ENCODE peak calls at places on chromosomes 16 and 17, in eight cellular contexts. H is lower lobe of right lung; L is hepatocyte; X is tibial artery; D is CD4-positive, alpha-beta memory T cell; R is kidney; E is IMR-90; S is effector memory CD4-positive, alpha-beta T cell. P is an unnamed sample. For H3K9me3, the result is how much of the 10 kb centered on the place peaks cover.

GRCh38 chr16:48123104-48123788 is 32.5 kb downstream of the ABCC12 start:
- DNase-seq in H (no peak), L (peak), X (no peak), D (no peak), R (no peak), E (peak), S (no peak), P (peak)

GRCh38 chr17:56475121-56475520 is 118.4 kb upstream of the NOG start:
- DNase-seq in H (no peak), L (no peak), X (no peak), D (no peak), R (no peak), E (no peak), S (no peak), P (no peak)

GRCh38 chr16:85528528-85529387 is 84.4 kb upstream of the GSE1 start:
- DNase-seq in H (no peak), L (no peak), X (no peak), D (no peak), R (peak), E (no peak), S (no peak), P (no peak)

GRCh38 chr16:58515871-58516767 is 802 bp downstream of the SETD6 start:
- DNase-seq in H (peak), L (peak), X (no peak), D (peak), R (peak), E (no peak), S (peak), P (no peak)

GRCh38 chr17:5516060-5516792 is 29.9 kb downstream of the MIS12 start:
- DNase-seq in H (no peak), L (peak), X (no peak), D (no peak), R (no peak), E (peak), S (no peak), P (no peak)

GRCh38 chr17:77845541-77846225 is 112.8 kb upstream of the TNRC6C start:
- DNase-seq in H (peak), L (no peak), X (no peak), D (no peak), R (peak), E (no peak), S (no peak), P (no peak)

GRCh38 chr16:74596586-74596985 is 10.3 kb downstream of the GLG1 start:
- DNase-seq in H (no peak), L (no peak), X (no peak), D (no peak), R (no peak), E (no peak), S (no peak), P (no peak)

GRCh38 chr17:76014925-76015261 is 12.2 kb downstream of the EVPL start:
- DNase-seq in H (no peak), L (no peak), X (no peak), D (no peak), R (no peak), E (no peak), S (no peak), P (peak)

GRCh38 chr17:38877130-38877851 is 7.4 kb downstream of the LASP1 start:
- DNase-seq in H (peak), L (no peak), X (no peak), D (peak), R (no peak), E (no peak), S (no peak), P (no peak)

GRCh38 chr16:2856061-2856670 is 1.8 kb downstream of the PRSS22 start:
- DNase-seq in H (no peak), L (peak), X (no peak), D (no peak), R (no peak), E (no peak), S (peak), P (peak)

GRCh38 chr16:13480801-13481200 is 439.2 kb upstream of the ERCC4 start:
- DNase-seq in H (no peak), L (no peak), X (no peak), D (no peak), R (no peak), E (no peak), S (no peak), P (no peak)

GRCh38 chr17:1474402-1475189 is 17.9 kb downstream of the MYO1C start:
- DNase-seq in H (no peak), L (no peak), X (no peak), D (no peak), R (peak), E (no peak), S (no peak), P (no peak)

GRCh38 chr17:72390675-72391501 is 270.1 kb downstream of the SOX9 start:
- DNase-seq in H (no peak), L (no peak), X (no peak), D (no peak), R (no peak), E (peak), S (no peak), P (no peak)

GRCh38 chr17:2092253-2092652 is 37.4 kb downstream of the HIC1 start:
- DNase-seq in H (no peak), L (no peak), X (no peak), D (no peak), R (no peak), E (no peak), S (no peak), P (no peak)

GRCh38 chr17:39009471-39010085 is 42.4 kb upstream of the FBXO47 start:
- DNase-seq in H (no peak), L (no peak), X (no peak), D (no peak), R (no peak), E (no peak), S (no peak), P (no peak)

GRCh38 chr17:16583781-16584180 is 14.8 kb upstream of the ZNF287 start:
- DNase-seq in H (no peak), L (no peak), X (no peak), D (no peak), R (no peak), E (no peak), S (no peak), P (no peak)

GRCh38 chr17:81950501-81950900 is 3.5 kb upstream of the MYADML2 start:
- DNase-seq in H (no peak), L (no peak), X (no peak), D (no peak), R (no peak), E (no peak), S (no peak), P (no peak)

GRCh38 chr17:30391534-30391933 is 12.8 kb downstream of the CPD start:
- DNase-seq in H (no peak), L (no peak), X (no peak), D (no peak), R (no peak), E (no peak), S (no peak), P (no peak)

GRCh38 chr16:4370570-4371480 is 823 bp upstream of the VASN start:
- DNase-seq in H (peak), L (peak), X (peak), D (no peak), R (peak), E (peak), S (no peak), P (no peak)

GRCh38 chr17:28041844-28042656 is 427 bp upstream of the NLK start:
- DNase-seq in H (no peak), L (no peak), X (no peak), D (no peak), R (no peak), E (peak), S (no peak), P (no peak)

GRCh38 chr17:83149761-83150251 is 70.4 kb downstream of the METRNL start:
- DNase-seq in H (no peak), L (peak), X (no peak), D (no peak), R (no peak), E (peak), S (no peak), P (no peak)

GRCh38 chr16:73154063-73154870 is 106.3 kb upstream of the ZFHX3 start:
- DNase-seq in H (peak), L (no peak), X (peak), D (no peak), R (no peak), E (no peak), S (no peak), P (no peak)

GRCh38 chr17:19004601-19005441 is at the start of gene FAM83G:
- DNase-seq in H (peak), L (peak), X (peak), D (peak), R (peak), E (peak), S (peak), P (peak)

GRCh38 chr17:83136931-83137330 is 57.5 kb downstream of the METRNL start:
- DNase-seq in H (peak), L (no peak), X (no peak), D (no peak), R (peak), E (no peak), S (no peak), P (no peak)

GRCh38 chr17:17553217-17554195 is 38.0 kb downstream of the PEMT start:
- DNase-seq in H (no peak), L (no peak), X (no peak), D (no peak), R (peak), E (no peak), S (no peak), P (no peak)

GRCh38 chr17:27657620-27658019 is 26.6 kb downstream of the LGALS9 start:
- DNase-seq in H (no peak), L (peak), X (no peak), D (no peak), R (peak), E (peak), S (no peak), P (no peak)

GRCh38 chr17:38881600-38882191 is 11.8 kb downstream of the LASP1 start:
- DNase-seq in H (peak), L (peak), X (peak), D (no peak), R (peak), E (peak), S (peak), P (no peak)

GRCh38 chr16:15553313-15554088 is 89.5 kb downstream of the MARF1 start:
- DNase-seq in H (no peak), L (no peak), X (no peak), D (no peak), R (no peak), E (peak), S (no peak), P (no peak)

GRCh38 chr16:81004646-81005353 is 1.9 kb downstream of the CMC2 start:
- DNase-seq in H (no peak), L (peak), X (no peak), D (peak), R (no peak), E (peak), S (no peak), P (no peak)

GRCh38 chr16:30485818-30486436 is 13.4 kb downstream of the ITGAL start:
- DNase-seq in H (no peak), L (no peak), X (no peak), D (no peak), R (no peak), E (peak), S (no peak), P (no peak)

GRCh38 chr17:83178533-83179201 is 99.3 kb downstream of the METRNL start:
- DNase-seq in H (no peak), L (peak), X (peak), D (no peak), R (peak), E (no peak), S (no peak), P (no peak)

GRCh38 chr16:1553976-1554825 is 20.7 kb downstream of the TMEM204 start:
- DNase-seq in H (no peak), L (no peak), X (no peak), D (no peak), R (no peak), E (no peak), S (no peak), P (no peak)

GRCh38 chr16:15765880-15766279 is 90.9 kb downstream of the MYH11 start:
- DNase-seq in H (no peak), L (peak), X (no peak), D (peak), R (peak), E (peak), S (peak), P (no peak)

GRCh38 chr17:38441429-38442061 is 13.3 kb downstream of the ARHGAP23 start:
- DNase-seq in H (peak), L (no peak), X (no peak), D (no peak), R (no peak), E (no peak), S (no peak), P (no peak)

GRCh38 chr16:25464058-25464457 is 206.4 kb upstream of the ZKSCAN2 start:
- DNase-seq in H (no peak), L (no peak), X (no peak), D (no peak), R (no peak), E (no peak), S (no peak), P (no peak)

GRCh38 chr17:77356109-77356689 is 215.4 kb downstream of the SEC14L1 start:
- DNase-seq in H (no peak), L (no peak), X (no peak), D (no peak), R (no peak), E (no peak), S (no peak), P (no peak)

GRCh38 chr17:28394717-28395116 is 11.3 kb downstream of the SLC46A1 start:
- DNase-seq in H (no peak), L (peak), X (no peak), D (no peak), R (no peak), E (peak), S (no peak), P (no peak)

GRCh38 chr17:49870298-49870697 is 22.4 kb upstream of the TAC4 start:
- DNase-seq in H (no peak), L (no peak), X (no peak), D (no peak), R (no peak), E (no peak), S (no peak), P (no peak)

GRCh38 chr16:24639769-24640168 is 89.7 kb upstream of the TNRC6A start:
- DNase-seq in H (no peak), L (no peak), X (no peak), D (no peak), R (no peak), E (no peak), S (no peak), P (no peak)

DNA sequence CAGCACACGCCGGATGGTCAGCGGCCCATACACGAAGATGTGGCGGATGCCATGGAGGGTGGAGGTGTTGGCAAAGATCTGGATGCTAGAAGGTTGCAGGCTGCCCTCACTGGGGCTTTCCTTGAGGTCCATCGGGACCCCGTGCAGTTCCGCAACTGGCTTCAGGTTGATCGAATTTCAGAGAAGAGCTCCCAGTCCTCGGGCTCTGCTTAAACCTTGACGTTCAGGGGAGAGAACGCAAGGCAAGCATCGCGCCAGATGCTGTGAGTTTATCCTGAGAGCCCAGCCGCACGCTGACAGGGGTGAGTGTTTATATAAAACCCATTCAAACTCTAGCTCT is 98.7 kb upstream of the CCL2 start:
- DNase-seq in H (no peak), L (no peak), X (no peak), D (no peak), R (no peak), E (no peak), S (no peak), P (no peak)
- H3K9me3 ChIP-seq in H (under half), L (under half), X (under half), D (under half), R (under half), E (under half), S (under half), P (under half)

DNA sequence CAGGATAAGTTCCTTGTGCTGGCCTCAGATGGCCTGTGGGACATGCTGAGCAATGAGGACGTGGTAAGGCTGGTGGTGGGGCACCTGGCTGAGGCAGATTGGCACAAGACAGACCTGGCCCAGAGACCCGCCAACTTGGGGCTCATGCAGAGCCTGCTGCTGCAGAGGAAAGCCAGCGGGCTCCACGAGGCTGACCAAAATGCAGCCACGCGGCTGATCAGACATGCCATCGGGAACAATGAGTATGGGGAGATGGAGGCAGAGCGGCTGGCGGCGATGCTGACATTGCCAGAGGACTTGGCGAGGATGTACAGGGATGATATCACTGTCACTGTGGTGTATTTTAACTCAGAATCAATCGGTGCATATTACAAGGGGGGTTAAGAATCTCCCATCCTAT is 5.2 kb downstream of the PDP2 start:
- DNase-seq in H (no peak), L (no peak), X (no peak), D (no peak), R (peak), E (no peak), S (no peak), P (no peak)
- H3K4me3 ChIP-seq in H (no peak), L (no peak), X (no peak), D (no peak), R (no peak), E (no peak), S (no peak), P (no peak)

GRCh38 chr17:46152423-46152822 is 40.8 kb downstream of the KANSL1 start:
- DNase-seq in H (no peak), L (no peak), X (no peak), D (no peak), R (no peak), E (no peak), S (no peak), P (no peak)

GRCh38 chr17:46151762-46152161 is 41.5 kb downstream of the KANSL1 start:
- DNase-seq in H (no peak), L (no peak), X (no peak), D (no peak), R (no peak), E (peak), S (no peak), P (no peak)

GRCh38 chr17:46147167-46147749 is 46.0 kb downstream of the KANSL1 start:
- DNase-seq in H (no peak), L (no peak), X (no peak), D (no peak), R (peak), E (no peak), S (no peak), P (no peak)

GRCh38 chr17:46148247-46148646 is 45.0 kb downstream of the KANSL1 start:
- DNase-seq in H (no peak), L (no peak), X (no peak), D (no peak), R (no peak), E (no peak), S (no peak), P (no peak)

DNA sequence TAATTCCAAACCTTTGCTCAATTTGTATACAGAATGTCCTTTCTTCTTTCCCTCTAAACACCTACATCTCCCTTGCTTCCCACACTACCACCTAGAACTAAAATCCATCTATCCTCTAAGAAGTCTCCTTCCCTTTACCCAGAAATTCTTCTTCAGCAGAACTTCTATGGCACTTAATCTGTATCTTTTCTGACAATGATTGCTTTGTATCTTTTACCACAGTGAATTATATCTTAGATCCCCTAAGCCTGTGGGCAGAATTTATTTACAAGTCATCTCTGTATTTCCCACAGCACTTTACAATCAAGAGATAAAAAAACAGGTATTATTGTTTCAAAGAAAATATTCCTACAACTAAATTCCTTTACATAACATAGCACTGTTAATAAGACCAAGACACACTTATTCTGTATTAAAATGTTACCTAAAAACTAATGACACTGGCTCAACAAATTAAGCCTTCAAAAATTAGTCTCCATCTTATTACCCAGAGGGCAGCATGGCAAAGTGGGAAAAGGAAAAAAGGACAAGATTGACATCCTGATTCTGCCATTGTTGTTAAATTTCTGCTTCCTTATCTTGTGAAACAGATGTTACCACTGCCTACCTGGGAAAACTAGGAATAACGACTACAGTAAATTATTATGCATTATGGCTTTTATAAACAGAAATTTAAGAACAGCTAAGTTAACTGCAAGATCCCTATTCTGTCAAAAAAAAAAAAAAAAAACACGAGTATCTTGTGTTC is 42.8 kb downstream of the KANSL1 start:
- DNase-seq in H (no peak), L (no peak), X (no peak), D (no peak), R (no peak), E (no peak), S (no peak), P (no peak)
- H3K27ac ChIP-seq in H (no peak), L (no peak), X (no peak), D (no peak), R (no peak), E (no peak), S (no peak), P (no peak)

GRCh38 chr17:70919241-70919640 is 749.9 kb downstream of the KCNJ2 start:
- DNase-seq in H (no peak), L (no peak), X (no peak), D (no peak), R (peak), E (peak), S (no peak), P (no peak)

GRCh38 chr17:70920416-70920815 is 751.1 kb downstream of the KCNJ2 start:
- DNase-seq in H (no peak), L (no peak), X (no peak), D (no peak), R (no peak), E (no peak), S (no peak), P (no peak)

GRCh38 chr17:70929226-70929625 is 759.9 kb downstream of the KCNJ2 start:
- DNase-seq in H (no peak), L (no peak), X (no peak), D (no peak), R (no peak), E (peak), S (no peak), P (no peak)

DNA sequence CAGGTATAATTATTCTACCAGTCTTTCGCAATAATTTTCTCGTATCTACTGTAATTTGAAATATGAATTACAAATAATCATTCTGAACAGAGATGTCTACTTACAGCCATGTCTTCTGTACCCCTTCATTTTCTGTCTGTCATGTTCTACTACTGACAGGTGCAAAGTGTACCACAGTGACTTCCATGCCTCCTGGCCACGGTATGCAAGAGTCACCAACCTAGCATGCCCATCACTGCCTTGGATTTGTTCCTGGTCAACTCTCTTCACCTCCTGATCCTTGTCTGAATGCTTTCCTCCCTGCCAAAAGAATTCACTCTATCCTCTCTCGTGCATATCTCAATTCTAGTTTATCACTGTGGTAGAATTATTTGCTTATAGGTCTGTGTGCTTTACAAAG is 755.4 kb downstream of the KCNJ2 start:
- DNase-seq in H (no peak), L (no peak), X (no peak), D (no peak), R (no peak), E (no peak), S (no peak), P (no peak)
- H3K9me3 ChIP-seq in H (under half), L (under half), X (under half), D (under half), R (under half), E (under half), S (under half), P (under half)

P was measured in RWPE2.